ENCODE peak calls at places on chromosomes 3 and 15, in ten cellular contexts. D is IMR-90; E is astrocyte of the spinal cord; M is mesenteric fat pad; L is NCI-H2081; Z is adrenal gland; X is activated T-cell treated with anti-CD3 and anti-CD28 coated beads, Interleukin-2, amount 50 U/mL, for 1 hour; U is ecto neural progenitor cell; O is uterus; S is C1 segment of cervical spinal cord. J is an unnamed sample.

GRCh38 chr3:43181202-43181910 is 75.5 kb upstream of the POMGNT2 start:
- DNase-seq in D (no peak), E (no peak), M (no peak), L (no peak), Z (no peak), X (peak; percentile 54), U (no peak), O (no peak), S (no peak), J (peak; percentile 55)

GRCh38 chr15:94844533-94845390 is 613.4 kb downstream of the MCTP2 start:
- DNase-seq in D (no peak), E (peak; percentile 53), M (no peak), L (peak; percentile 73), Z (peak; percentile 57), X (no peak), U (peak; percentile 69), O (peak; percentile 68), S (peak; percentile 19), J (peak; percentile 81)

GRCh38 chr3:161567962-161568361 is 71.4 kb downstream of the OTOL1 start:
- DNase-seq in D (no peak), E (no peak), M (no peak), L (no peak), Z (no peak), X (no peak), U (no peak), O (no peak), S (no peak), J (no peak)

GRCh38 chr3:185561374-185561943 is 9.1 kb upstream of the LIPH start:
- DNase-seq in D (no peak), E (no peak), M (peak; percentile 78), L (no peak), Z (peak; percentile 21), X (no peak), U (no peak), O (no peak), S (no peak), J (peak; percentile 42)

GRCh38 chr3:177379045-177379444 is 181.8 kb upstream of the TBL1XR1 start:
- DNase-seq in D (no peak), E (no peak), M (no peak), L (no peak), Z (no peak), X (no peak), U (no peak), O (no peak), S (no peak), J (no peak)

GRCh38 chr3:195818301-195818700 is 6.6 kb upstream of the MUC4 start:
- DNase-seq in D (no peak), E (no peak), M (no peak), L (no peak), Z (no peak), X (no peak), U (no peak), O (no peak), S (no peak), J (no peak)

GRCh38 chr15:72365844-72366243 is 10.0 kb downstream of the HEXA start:
- DNase-seq in D (no peak), E (no peak), M (no peak), L (no peak), Z (no peak), X (no peak), U (no peak), O (no peak), S (no peak), J (no peak)

GRCh38 chr15:28948036-28948435 is 62.3 kb downstream of the APBA2 start:
- DNase-seq in D (no peak), E (no peak), M (peak; percentile 43), L (no peak), Z (no peak), X (no peak), U (peak; percentile 11), O (no peak), S (no peak), J (no peak)

GRCh38 chr15:98858610-98859023 is 149.0 kb downstream of the PGPEP1L start:
- DNase-seq in D (no peak), E (no peak), M (no peak), L (no peak), Z (no peak), X (no peak), U (no peak), O (no peak), S (no peak), J (no peak)

GRCh38 chr15:71436854-71437253 is 321.6 kb downstream of the THSD4 start:
- DNase-seq in D (no peak), E (no peak), M (no peak), L (no peak), Z (no peak), X (no peak), U (no peak), O (no peak), S (no peak), J (no peak)

GRCh38 chr3:134630506-134630905 is 20.3 kb downstream of the KY start:
- DNase-seq in D (peak; percentile 33), E (no peak), M (no peak), L (no peak), Z (no peak), X (no peak), U (peak; percentile 41), O (no peak), S (no peak), J (no peak)

GRCh38 chr3:117886147-117886546 is 1148.5 kb downstream of the IGSF11 start:
- DNase-seq in D (no peak), E (no peak), M (no peak), L (no peak), Z (peak; percentile 6), X (no peak), U (no peak), O (no peak), S (no peak), J (no peak)

GRCh38 chr3:65190111-65190510 is 502.3 kb upstream of the ADAMTS9 start:
- DNase-seq in D (no peak), E (no peak), M (no peak), L (no peak), Z (no peak), X (no peak), U (no peak), O (no peak), S (no peak), J (no peak)

GRCh38 chr3:189372205-189372764 is 200.5 kb downstream of the TPRG1 start:
- DNase-seq in D (no peak), E (no peak), M (no peak), L (peak; percentile 37), Z (no peak), X (no peak), U (no peak), O (no peak), S (no peak), J (no peak)

GRCh38 chr3:188326111-188326510 is 172.2 kb downstream of the LPP start:
- DNase-seq in D (no peak), E (no peak), M (no peak), L (no peak), Z (no peak), X (no peak), U (no peak), O (no peak), S (no peak), J (no peak)

GRCh38 chr3:113231827-113232253 is 20.5 kb downstream of the BOC start:
- DNase-seq in D (peak; percentile 89), E (peak; percentile 90), M (no peak), L (peak; percentile 84), Z (no peak), X (no peak), U (no peak), O (no peak), S (no peak), J (no peak)

GRCh38 chr15:62928242-62928995 is 114.1 kb upstream of the TPM1 start:
- DNase-seq in D (peak; percentile 92), E (peak; percentile 93), M (no peak), L (no peak), Z (peak; percentile 43), X (no peak), U (no peak), O (no peak), S (no peak), J (no peak)

J was measured in mucosa of gallbladder.